ENCODE peak calls at places on chromosomes 5 and 9, in ten cellular contexts. J, E, O, R, V, W, G, S, B and Q are unnamed samples.
A peak's percentile ranks its signal among the peaks of the same experiment; 100 is the strongest.

GRCh38 chr5:140011297-140011802 is 31.7 kb downstream of the NRG2 start:
- DNase-seq in G (no peak), V (no peak), J (no peak), E (no peak), S (no peak), R (no peak), W (peak; percentile 25), O (no peak), B (peak; percentile 53), Q (no peak)

GRCh38 chr9:88798476-88798875 is 192.8 kb upstream of the S1PR3 start:
- DNase-seq in V (no peak), E (peak; percentile 5), G (no peak), W (no peak), B (no peak), R (no peak), S (no peak), O (no peak), J (no peak), Q (no peak)

GRCh38 chr5:162512935-162513575 is 445.5 kb downstream of the GABRG2 start:
- DNase-seq in W (no peak), G (no peak), S (no peak), J (no peak), E (no peak), B (no peak), V (no peak), O (no peak), R (no peak), Q (no peak)

GRCh38 chr5:43008369-43009158 is 31.6 kb downstream of the ANXA2R start:
- DNase-seq in S (peak; percentile 91), J (no peak), R (peak; percentile 90), E (peak; percentile 96), O (peak; percentile 84), G (no peak), V (peak; percentile 92), W (peak; percentile 85), B (peak; percentile 81), Q (peak; percentile 96)

GRCh38 chr5:16082053-16082452 is 97.5 kb downstream of the MARCHF11 start:
- DNase-seq in R (no peak), S (no peak), W (no peak), O (no peak), E (peak; percentile 28), J (no peak), B (no peak), G (no peak), V (no peak), Q (no peak)

GRCh38 chr9:130450344-130451003 is 5.7 kb downstream of the ASS1 start:
- DNase-seq in B (no peak), R (no peak), J (no peak), O (no peak), V (no peak), E (peak; percentile 53), W (no peak), G (no peak), S (peak; percentile 14), Q (peak; percentile 72)

GRCh38 chr9:31677877-31678276 is 706.6 kb upstream of the ACO1 start:
- DNase-seq in O (no peak), S (no peak), V (no peak), W (no peak), B (no peak), E (no peak), J (no peak), R (no peak), G (no peak), Q (no peak)

GRCh38 chr5:6715758-6716633 is 2.8 kb downstream of the TENT4A start:
- DNase-seq in B (no peak), O (no peak), V (no peak), S (no peak), G (no peak), R (no peak), E (no peak), W (no peak), J (no peak), Q (no peak)

GRCh38 chr9:118829334-118829733 is 539.9 kb downstream of the BRINP1 start:
- DNase-seq in W (no peak), R (no peak), V (no peak), O (no peak), J (no peak), G (no peak), S (no peak), E (peak; percentile 66), B (peak; percentile 41), Q (no peak)